ENCODE peak calls at places on chromosomes 13 and 19, in eight cellular contexts. A is upper lobe of right lung; N is posterior cingulate gyrus; L is EL; T is stimulated activated CD4-positive, alpha-beta T cell treated with anti-CD3 and anti-CD28 coated beads, Interleukin-1b, Interleukin-23, amount 100 ng/mL, for 1 hour; X is A549; C is GM03348; E is mesothelial cell of epicardium. I is an unnamed sample.

GRCh38 chr19:18340990-18341868 is 831 bp downstream of the PGPEP1 start:
- DNase-seq in T (no peak), C (peak), X (no peak), N (peak), E (no peak), L (peak), A (peak), I (no peak)

GRCh38 chr19:37466798-37467607 is at the start of gene ZNF569:
- DNase-seq in N (peak), C (peak), A (peak), E (peak), L (peak), T (peak), X (peak), I (peak)

GRCh38 chr19:10766681-10767201 is 48.9 kb downstream of the DNM2 start:
- DNase-seq in N (no peak), A (no peak), L (no peak), X (no peak), E (no peak), C (peak), T (no peak), I (no peak)

GRCh38 chr13:24083722-24084421 is 76.6 kb upstream of the SPATA13 start:
- DNase-seq in N (peak), T (no peak), X (no peak), L (no peak), A (no peak), C (no peak), E (no peak), I (no peak)

GRCh38 chr19:49554701-49555181 is 25.6 kb downstream of the NOSIP start:
- DNase-seq in N (no peak), X (no peak), C (no peak), A (no peak), T (no peak), E (no peak), L (no peak), I (no peak)

GRCh38 chr19:23971598-23971997 is 56.9 kb downstream of the ZNF726 start:
- DNase-seq in E (no peak), A (no peak), X (no peak), C (peak), N (no peak), L (no peak), T (no peak), I (no peak)

GRCh38 chr19:16383584-16384161 is 59.0 kb downstream of the KLF2 start:
- DNase-seq in T (no peak), E (no peak), X (no peak), C (no peak), L (no peak), A (no peak), N (no peak), I (no peak)

GRCh38 chr19:52138614-52139290 is 986 bp downstream of the ZNF616 start:
- DNase-seq in A (no peak), C (peak), E (peak), N (peak), T (no peak), X (no peak), L (peak), I (no peak)

GRCh38 chr19:4067396-4068057 is 828 bp upstream of the ZBTB7A start:
- DNase-seq in A (peak), X (no peak), L (no peak), T (no peak), N (no peak), E (no peak), C (peak), I (no peak)

GRCh38 chr19:4014541-4015491 is 7.3 kb downstream of the PIAS4 start:
- DNase-seq in C (no peak), N (no peak), L (no peak), T (no peak), A (peak), X (no peak), E (peak), I (peak)

GRCh38 chr19:23872282-23872919 is 42.3 kb upstream of the ZNF726 start:
- DNase-seq in A (no peak), L (no peak), C (no peak), X (no peak), E (no peak), T (no peak), N (no peak), I (no peak)

GRCh38 chr13:28953714-28954113 is 133.6 kb downstream of the MTUS2 start:
- DNase-seq in T (no peak), N (no peak), A (no peak), X (no peak), C (no peak), L (no peak), E (no peak), I (no peak)

GRCh38 chr19:17767559-17767958 is 16.3 kb downstream of the FCHO1 start:
- DNase-seq in X (no peak), E (no peak), L (no peak), C (no peak), N (no peak), T (no peak), A (no peak), I (no peak)

GRCh38 chr13:39023316-39023715 is 14.6 kb downstream of the PROSER1 start:
- DNase-seq in N (no peak), A (no peak), C (no peak), E (no peak), X (no peak), L (peak), T (no peak), I (no peak)

GRCh38 chr13:99983401-99984133 is 2.0 kb downstream of the ZIC2 start:
- DNase-seq in A (no peak), C (no peak), X (no peak), L (no peak), E (no peak), T (no peak), N (no peak), I (no peak)

GRCh38 chr13:46321494-46322225 is 65.4 kb downstream of the RUBCNL start:
- DNase-seq in A (no peak), E (peak), L (peak), T (peak), N (peak), X (peak), C (peak), I (no peak)

GRCh38 chr19:17500447-17501198 is 10.8 kb upstream of the PGLS start:
- DNase-seq in T (no peak), A (no peak), X (no peak), C (no peak), N (no peak), E (no peak), L (no peak), I (no peak)

GRCh38 chr13:41199526-41199925 is 5.2 kb upstream of the KBTBD7 start:
- DNase-seq in A (no peak), X (no peak), C (no peak), L (no peak), E (no peak), T (no peak), N (no peak), I (no peak)

GRCh38 chr19:42422576-42423461 is 4.4 kb downstream of the LIPE start:
- DNase-seq in N (peak), A (peak), L (no peak), X (no peak), E (peak), C (no peak), T (no peak), I (no peak)

GRCh38 chr13:97223711-97224461 is 1.8 kb downstream of the MBNL2 start:
- DNase-seq in C (peak), N (no peak), L (peak), A (no peak), E (peak), T (no peak), X (peak), I (no peak)

GRCh38 chr13:103145476-103145875 is 79.3 kb upstream of the SLC10A2 start:
- DNase-seq in X (no peak), C (no peak), T (no peak), A (no peak), L (no peak), E (no peak), N (no peak), I (no peak)

GRCh38 chr13:23991119-23991518 is 93.8 kb upstream of the C1QTNF9B start:
- DNase-seq in E (no peak), A (no peak), T (no peak), N (no peak), L (no peak), X (no peak), C (no peak), I (no peak)

GRCh38 chr19:18478545-18479311 is 40.8 kb upstream of the ISYNA1 start:
- DNase-seq in A (peak), E (no peak), T (no peak), X (peak), L (peak), N (peak), C (peak), I (no peak)